ENCODE peak calls at places on chromosomes 11 and 22, in nine cellular contexts. J is pons; Y is NCI-H1105 treated with DMSO at 0.1 percent for 48 hours; A is mucosa of gallbladder; F is EL; G is right atrium auricular region; T is activated T-cell treated with anti-CD3 and anti-CD28 coated beads, Interleukin-2, amount 50 U/mL, for 4 hours; R is HFF-Myc; E is AG04449. B is an unnamed sample.

GRCh38 chr11:59158206-59159068 is 13.5 kb upstream of the DTX4 start:
- DNase-seq in Y (peak), G (peak), R (peak), T (peak), E (no peak), F (peak), J (peak), A (peak), B (peak)

GRCh38 chr11:32213223-32213622 is 122.3 kb downstream of the RCN1 start:
- DNase-seq in Y (no peak), R (peak), A (no peak), E (peak), J (no peak), F (peak), G (no peak), T (no peak), B (no peak)

GRCh38 chr22:27800250-27801131 is 1.1 kb downstream of the MN1 start:
- DNase-seq in A (no peak), R (no peak), Y (no peak), E (no peak), T (no peak), G (no peak), J (no peak), F (no peak), B (no peak)

GRCh38 chr11:78420255-78420764 is 2.7 kb upstream of the GAB2 start:
- DNase-seq in R (no peak), A (peak), E (peak), F (peak), T (peak), J (peak), G (peak), Y (peak), B (peak)

GRCh38 chr11:87056091-87056490 is 18.4 kb downstream of the TMEM135 start:
- DNase-seq in E (no peak), R (no peak), F (no peak), A (no peak), Y (no peak), T (no peak), J (no peak), G (no peak), B (no peak)

GRCh38 chr11:117071344-117071787 is 26.9 kb downstream of the SIK3 start:
- DNase-seq in Y (peak), T (no peak), R (no peak), E (no peak), G (no peak), A (peak), J (peak), F (peak), B (peak)

GRCh38 chr11:94129505-94130335 is 1.1 kb downstream of the PANX1 start:
- DNase-seq in A (peak), R (no peak), E (no peak), J (peak), F (no peak), Y (peak), G (no peak), T (no peak), B (peak)

GRCh38 chr11:48063424-48063978 is 83.1 kb downstream of the PTPRJ start:
- DNase-seq in R (peak), E (peak), J (peak), T (no peak), A (peak), Y (no peak), G (peak), F (peak), B (peak)

GRCh38 chr11:105054723-105055492 is 9.8 kb upstream of the CARD16 start:
- DNase-seq in A (no peak), R (no peak), J (no peak), T (no peak), Y (no peak), F (no peak), G (no peak), E (no peak), B (no peak)

GRCh38 chr22:25970996-25971811 is 198.1 kb upstream of the SEZ6L start:
- DNase-seq in E (no peak), F (no peak), T (no peak), J (no peak), Y (no peak), R (no peak), G (no peak), A (no peak), B (peak)

GRCh38 chr22:47180796-47181195 is 418.3 kb downstream of the TBC1D22A start:
- DNase-seq in J (peak), A (no peak), Y (no peak), T (no peak), G (no peak), E (no peak), F (no peak), R (no peak), B (no peak)

GRCh38 chr11:20363500-20364411 is at the start of gene HTATIP2:
- DNase-seq in R (no peak), E (no peak), J (peak), G (peak), T (peak), A (peak), Y (peak), F (peak), B (peak)

GRCh38 chr11:945986-946385 is 20.3 kb downstream of the AP2A2 start:
- DNase-seq in T (no peak), A (no peak), G (no peak), Y (peak), F (no peak), E (no peak), R (no peak), J (no peak), B (peak)

GRCh38 chr22:42842658-42843370 is 14.3 kb downstream of the ARFGAP3 start:
- DNase-seq in E (no peak), Y (no peak), G (no peak), A (no peak), R (no peak), F (peak), T (no peak), J (no peak), B (no peak)

GRCh38 chr11:102192349-102193066 is 82.3 kb downstream of the YAP1 start:
- DNase-seq in F (no peak), A (no peak), T (no peak), J (no peak), Y (no peak), G (no peak), R (no peak), E (no peak), B (no peak)

GRCh38 chr11:61826930-61827572 is 1.0 kb upstream of the FADS2 start:
- DNase-seq in A (no peak), Y (peak), J (peak), T (no peak), E (no peak), R (no peak), G (no peak), F (no peak), B (no peak)

GRCh38 chr11:77069336-77069968 is 2.7 kb downstream of the CAPN5 start:
- DNase-seq in G (peak), T (no peak), F (no peak), J (no peak), Y (peak), A (no peak), R (no peak), E (no peak), B (no peak)

GRCh38 chr11:105070221-105070789 is 25.2 kb upstream of the CARD16 start:
- DNase-seq in A (no peak), Y (no peak), G (no peak), R (no peak), J (no peak), E (no peak), T (no peak), F (no peak), B (no peak)

GRCh38 chr11:122984186-122985011 is 2.8 kb upstream of the BSX start:
- DNase-seq in G (no peak), E (no peak), Y (peak), T (no peak), A (no peak), J (no peak), F (peak), R (no peak), B (peak)

GRCh38 chr11:126410649-126411048 is 55.2 kb downstream of the ST3GAL4 start:
- DNase-seq in F (no peak), J (peak), T (no peak), A (peak), E (no peak), G (peak), R (no peak), Y (no peak), B (no peak)

GRCh38 chr11:58923300-58923788 is 15.9 kb upstream of the GLYATL1 start:
- DNase-seq in G (no peak), F (peak), R (no peak), E (no peak), J (peak), Y (no peak), T (no peak), A (peak), B (peak)

GRCh38 chr11:12008790-12009616 is 577 bp upstream of the DKK3 start:
- DNase-seq in Y (no peak), R (no peak), J (no peak), T (no peak), F (peak), A (no peak), E (no peak), G (no peak), B (peak)

GRCh38 chr11:59787816-59788215 is 22.8 kb downstream of the MRPL16 start:
- DNase-seq in G (no peak), F (peak), T (no peak), J (no peak), A (no peak), R (no peak), Y (no peak), E (peak), B (no peak)

GRCh38 chr11:48020092-48020755 is 39.9 kb downstream of the PTPRJ start:
- DNase-seq in T (no peak), R (no peak), Y (no peak), F (no peak), E (no peak), G (no peak), A (no peak), J (no peak), B (no peak)

GRCh38 chr22:40050258-40050657 is 55.5 kb downstream of the FAM83F start:
- DNase-seq in E (no peak), R (no peak), A (no peak), Y (no peak), F (no peak), G (no peak), J (no peak), T (no peak), B (no peak)

GRCh38 chr22:47817380-47817779 is 1054.9 kb downstream of the TBC1D22A start:
- DNase-seq in G (no peak), T (no peak), R (no peak), J (no peak), F (no peak), A (no peak), E (no peak), Y (no peak), B (no peak)

GRCh38 chr11:1852885-1853284 is at the start of gene LSP1:
- DNase-seq in T (peak), A (peak), E (no peak), G (no peak), F (no peak), J (peak), R (no peak), Y (no peak), B (no peak)

GRCh38 chr11:107018274-107018901 is at the start of gene GUCY1A2:
- DNase-seq in J (no peak), A (no peak), T (no peak), Y (peak), F (peak), E (no peak), R (no peak), G (no peak), B (peak)

GRCh38 chr11:69721061-69721460 is 17.2 kb upstream of the FGF19 start:
- DNase-seq in G (no peak), A (no peak), Y (no peak), J (no peak), F (no peak), E (no peak), T (no peak), R (no peak), B (peak)

GRCh38 chr22:20638143-20638870 is 130.9 kb downstream of the MED15 start:
- DNase-seq in Y (no peak), R (no peak), F (no peak), T (no peak), E (no peak), J (no peak), A (no peak), G (no peak), B (no peak)

GRCh38 chr22:47463220-47463619 is 700.8 kb downstream of the TBC1D22A start:
- DNase-seq in G (no peak), J (no peak), R (no peak), A (no peak), F (no peak), E (no peak), Y (no peak), T (no peak), B (no peak)